ENCODE peak calls at places on chromosomes 3 and 15, in four cellular contexts. E is SHP77; N is effector memory CD8-positive, alpha-beta T cell; S is EL. I is an unnamed sample.

GRCh38 chr15:39785139-39785538 is 2.5 kb upstream of the FSIP1 start:
- DNase-seq in E (peak; percentile 15), S (no peak), N (no peak), I (no peak)

GRCh38 chr3:143306419-143306818 is 186.8 kb downstream of the CHST2 start:
- DNase-seq in N (no peak), S (no peak), E (no peak), I (no peak)

GRCh38 chr3:17045705-17046104 is 160.9 kb downstream of the PLCL2 start:
- DNase-seq in S (no peak), N (no peak), E (no peak), I (no peak)

GRCh38 chr15:69346112-69346511 is 47.4 kb downstream of the PAQR5 start:
- DNase-seq in S (peak; percentile 58), N (no peak), E (no peak), I (no peak)

GRCh38 chr3:164452707-164453106 is 625.6 kb downstream of the SI start:
- DNase-seq in E (no peak), N (no peak), S (no peak), I (no peak)

GRCh38 chr3:4821975-4822374 is 157.3 kb upstream of the BHLHE40 start:
- DNase-seq in N (peak; percentile 83), E (no peak), S (no peak), I (no peak)

GRCh38 chr3:167733961-167734497 is 663 bp downstream of the PDCD10 start:
- DNase-seq in N (peak; percentile 1), E (no peak), S (peak; percentile 25), I (no peak)

GRCh38 chr15:75456710-75457109 is 5.2 kb upstream of the SIN3A start:
- DNase-seq in E (no peak), S (peak; percentile 17), N (no peak), I (no peak)

GRCh38 chr15:62753518-62754221 is 288.9 kb upstream of the TPM1 start:
- DNase-seq in E (no peak), N (no peak), S (no peak), I (no peak)

GRCh38 chr15:51160484-51160883 is 65.8 kb upstream of the TNFAIP8L3 start:
- DNase-seq in S (no peak), E (no peak), N (no peak), I (no peak)

GRCh38 chr3:141960731-141961130 is 84.3 kb downstream of the ATP1B3 start:
- DNase-seq in S (peak; percentile 67), N (no peak), E (no peak), I (no peak)

GRCh38 chr3:127733781-127734180 is 61.0 kb downstream of the ABTB1 start:
- DNase-seq in S (no peak), E (no peak), N (no peak), I (no peak)

GRCh38 chr15:26223720-26224119 is 360.6 kb upstream of the ATP10A start:
- DNase-seq in S (no peak), E (no peak), N (no peak), I (no peak)

GRCh38 chr3:12193485-12194165 is 34.9 kb upstream of the TIMP4 start:
- DNase-seq in S (peak; percentile 98), E (no peak), N (no peak), I (no peak)

GRCh38 chr3:50583897-50584296 is 14.6 kb downstream of the HEMK1 start:
- DNase-seq in N (no peak), E (no peak), S (no peak), I (no peak)

GRCh38 chr3:188264231-188265213 is 110.6 kb downstream of the LPP start:
- DNase-seq in N (no peak), E (no peak), S (peak; percentile 63), I (no peak)

GRCh38 chr15:42358141-42358540 is 1.2 kb upstream of the CAPN3 start:
- DNase-seq in E (no peak), N (no peak), S (no peak), I (no peak)

GRCh38 chr15:57718309-57718708 is 11.8 kb downstream of the POLR2M start:
- DNase-seq in E (no peak), N (no peak), S (no peak), I (no peak)

GRCh38 chr15:70569718-70570231 is 193.6 kb downstream of the UACA start:
- DNase-seq in S (no peak), N (no peak), E (no peak), I (no peak)

GRCh38 chr15:57559875-57560274 is 31.8 kb upstream of the MYZAP start:
- DNase-seq in E (peak; percentile 61), N (peak; percentile 46), S (peak; percentile 54), I (no peak)

GRCh38 chr3:136464502-136464901 is 214.4 kb downstream of the PCCB start:
- DNase-seq in E (no peak), N (no peak), S (peak; percentile 79), I (no peak)

GRCh38 chr3:8503461-8503860 is 1.8 kb downstream of the LMCD1 start:
- DNase-seq in N (no peak), E (no peak), S (no peak), I (no peak)

GRCh38 chr3:58353722-58354553 is 21.2 kb downstream of the PXK start:
- DNase-seq in S (peak; percentile 16), N (no peak), E (no peak), I (no peak)

GRCh38 chr15:67178569-67179210 is 75.8 kb downstream of the AAGAB start:
- DNase-seq in E (no peak), N (no peak), S (peak; percentile 98), I (no peak)

GRCh38 chr3:120907659-120908029 is 361 bp upstream of the STXBP5L start:
- DNase-seq in S (no peak), E (peak; percentile 99), N (no peak), I (no peak)

GRCh38 chr15:62472616-62473299 is 307.7 kb upstream of the C2CD4B start:
- DNase-seq in E (no peak), S (peak; percentile 36), N (no peak), I (no peak)

GRCh38 chr3:124785966-124786365 is 55.7 kb downstream of the UMPS start:
- DNase-seq in N (no peak), E (no peak), S (no peak), I (no peak)